ENCODE peak calls at places on chromosomes 6 and 20, in seven cellular contexts. J, U, V, H, T, L and P are unnamed samples.

GRCh38 chr20:57323034-57323433 is 6.6 kb upstream of the SPO11 start:
- DNase-seq in J (peak), U (no peak), V (no peak), H (peak), T (no peak), L (no peak), P (peak)

GRCh38 chr20:39911497-39911896 is 777.5 kb downstream of the MAFB start:
- DNase-seq in J (no peak), U (no peak), V (peak), H (no peak), T (no peak), L (no peak), P (no peak)

GRCh38 chr6:82741325-82741995 is 324.2 kb downstream of the UBE3D start:
- DNase-seq in J (no peak), U (no peak), V (no peak), H (no peak), T (no peak), L (no peak), P (no peak)

GRCh38 chr6:1420382-1420781 is 31.0 kb downstream of the FOXF2 start:
- DNase-seq in J (no peak), U (no peak), V (no peak), H (no peak), T (no peak), L (no peak), P (no peak)

GRCh38 chr6:39530201-39530759 is 194.9 kb downstream of the KIF6 start:
- DNase-seq in J (peak), U (no peak), V (peak), H (no peak), T (peak), L (no peak), P (no peak)

GRCh38 chr6:44146685-44147084 is 11.9 kb upstream of the CAPN11 start:
- DNase-seq in J (no peak), U (no peak), V (no peak), H (no peak), T (no peak), L (no peak), P (no peak)

GRCh38 chr6:67160820-67161219 is 1453.8 kb upstream of the EYS start:
- DNase-seq in J (no peak), U (no peak), V (no peak), H (no peak), T (no peak), L (no peak), P (no peak)

GRCh38 chr20:25632940-25633790 is 9.4 kb upstream of the NANP start:
- DNase-seq in J (no peak), U (peak), V (no peak), H (no peak), T (no peak), L (no peak), P (no peak)

GRCh38 chr6:57222684-57223077 is 574 bp upstream of the RAB23 start:
- DNase-seq in J (no peak), U (no peak), V (no peak), H (no peak), T (no peak), L (no peak), P (no peak)

GRCh38 chr6:297571-298232 is 5.4 kb downstream of the DUSP22 start:
- DNase-seq in J (no peak), U (no peak), V (no peak), H (no peak), T (no peak), L (no peak), P (no peak)

GRCh38 chr20:47487175-47487917 is 14.3 kb upstream of the NCOA3 start:
- DNase-seq in J (no peak), U (peak), V (no peak), H (no peak), T (no peak), L (no peak), P (no peak)

GRCh38 chr20:47586648-47587306 is 85.1 kb downstream of the NCOA3 start:
- DNase-seq in J (no peak), U (peak), V (no peak), H (no peak), T (no peak), L (no peak), P (no peak)

GRCh38 chr6:50791900-50792508 is 26.7 kb upstream of the TFAP2B start:
- DNase-seq in J (no peak), U (peak), V (no peak), H (no peak), T (peak), L (peak), P (no peak)

GRCh38 chr6:40391086-40391485 is 196.1 kb downstream of the LRFN2 start:
- DNase-seq in J (no peak), U (no peak), V (no peak), H (peak), T (no peak), L (no peak), P (peak)

GRCh38 chr6:51494342-51494741 is 593.1 kb downstream of the PKHD1 start:
- DNase-seq in J (no peak), U (no peak), V (no peak), H (no peak), T (no peak), L (no peak), P (no peak)

GRCh38 chr6:144845181-144845580 is 560.0 kb downstream of the UTRN start:
- DNase-seq in J (no peak), U (peak), V (no peak), H (no peak), T (no peak), L (no peak), P (no peak)

GRCh38 chr6:134174790-134175531 is 122.5 kb upstream of the SLC2A12 start:
- DNase-seq in J (peak), U (peak), V (peak), H (peak), T (peak), L (peak), P (peak)

GRCh38 chr6:134177236-134177635 is 124.8 kb upstream of the SLC2A12 start:
- DNase-seq in J (no peak), U (no peak), V (no peak), H (no peak), T (no peak), L (no peak), P (peak)

GRCh38 chr6:134176283-134176975 is 124.0 kb upstream of the SLC2A12 start:
- DNase-seq in J (peak), U (peak), V (peak), H (no peak), T (no peak), L (no peak), P (no peak)

GRCh38 chr6:134173936-134174789 is 121.7 kb upstream of the SLC2A12 start:
- DNase-seq in J (peak), U (peak), V (peak), H (peak), T (peak), L (peak), P (peak)

GRCh38 chr6:134175532-134176282 is 123.3 kb upstream of the SLC2A12 start:
- DNase-seq in J (no peak), U (peak), V (peak), H (peak), T (peak), L (peak), P (peak)
- TF ChIP-seq POLR2A in J (peak), U (no peak), V (no peak), H (no peak), T (no peak), L (peak), P (peak)

GRCh38 chr20:5126512-5127203 is at the start of gene CDS2:
- DNase-seq in J (peak), U (peak), V (peak), H (peak), T (peak), L (peak), P (peak)
- TF ChIP-seq POLR2A in J (peak), U (peak), V (peak), H (no peak), T (peak), L (peak), P (peak)

DNA sequence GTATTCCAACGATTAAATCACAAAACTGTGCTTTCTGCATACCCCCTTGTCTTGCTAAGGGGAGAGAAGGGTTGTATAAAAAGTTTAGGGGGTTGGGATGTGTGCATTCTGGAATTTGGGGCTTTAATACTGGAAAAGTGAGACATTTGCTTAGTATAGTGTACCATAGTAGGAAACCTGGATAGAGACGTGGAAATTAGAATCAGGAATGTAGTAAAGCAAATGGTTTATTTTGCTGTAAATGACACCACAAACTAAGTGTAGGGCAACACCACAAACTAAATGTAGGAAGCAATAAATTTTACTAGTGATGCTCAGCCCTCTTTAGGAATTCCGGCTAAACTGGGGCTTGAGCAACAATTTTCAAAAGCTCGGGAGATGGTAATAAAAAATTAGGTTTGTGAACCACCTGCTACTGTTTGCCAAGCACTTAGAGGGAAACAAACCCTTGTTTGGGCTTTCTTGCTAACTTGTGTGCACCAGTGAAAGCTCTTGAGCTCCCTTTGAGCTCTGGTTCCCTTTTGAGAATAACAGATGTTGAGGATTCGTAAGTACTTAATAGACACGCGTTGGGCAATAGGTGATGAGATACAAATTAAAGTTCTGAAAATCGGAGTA is 13.8 kb downstream of the BRD2 start:
- DNase-seq in J (no peak), U (no peak), V (no peak), H (no peak), T (no peak), L (no peak), P (no peak)
- TF ChIP-seq POLR2A in J (no peak), U (peak), V (no peak), H (no peak), T (no peak), L (no peak), P (no peak)

DNA sequence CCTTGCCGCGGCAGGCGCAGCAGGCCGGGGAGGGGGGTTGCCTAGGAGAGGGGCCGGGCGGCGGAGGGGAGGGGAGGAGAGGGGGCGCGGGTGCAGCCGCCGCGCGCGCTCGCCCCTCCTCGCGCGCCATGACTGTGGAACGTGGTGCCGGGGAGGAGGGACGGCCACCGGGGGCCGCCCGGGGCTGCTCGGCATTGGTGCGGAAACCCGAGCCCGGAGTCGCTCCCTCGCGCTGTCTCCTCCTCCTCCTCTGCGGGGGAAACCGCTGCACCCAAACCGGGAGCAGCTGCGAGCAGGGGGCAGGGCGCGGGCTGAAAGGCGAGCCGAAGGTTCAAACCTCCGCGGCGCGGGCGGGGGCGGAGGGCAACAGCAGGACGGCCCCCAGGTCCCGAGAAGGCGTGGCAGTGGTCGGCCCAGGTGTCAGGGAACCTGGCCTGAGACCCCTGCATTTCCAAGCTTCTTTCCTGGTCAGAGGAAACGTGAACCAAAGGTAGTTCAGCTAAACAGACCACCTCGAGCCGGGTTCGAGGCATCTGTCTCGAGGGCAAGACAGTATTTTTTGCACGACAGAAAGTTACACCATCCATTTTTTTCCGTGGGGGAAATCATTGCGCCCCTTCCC is 1.4 kb upstream of the TRERF1 start:
- DNase-seq in J (peak), U (peak), V (peak), H (peak), T (peak), L (peak), P (peak)
- TF ChIP-seq POLR2A in J (peak), U (no peak), V (peak), H (no peak), T (peak), L (peak), P (peak)

GRCh38 chr20:46112430-46113020 is 5.6 kb upstream of the CD40 start:
- DNase-seq in J (no peak), U (no peak), V (no peak), H (no peak), T (no peak), L (no peak), P (no peak)
- TF ChIP-seq POLR2A in J (no peak), U (no peak), V (no peak), H (no peak), T (no peak), L (no peak), P (no peak)

GRCh38 chr20:37341632-37342031 is 4.3 kb upstream of the SRC start:
- DNase-seq in J (peak), U (no peak), V (no peak), H (no peak), T (no peak), L (no peak), P (no peak)

GRCh38 chr20:37337208-37337955 is 8.6 kb upstream of the SRC start:
- DNase-seq in J (peak), U (no peak), V (no peak), H (no peak), T (no peak), L (no peak), P (no peak)

GRCh38 chr20:37340998-37341397 is 4.9 kb upstream of the SRC start:
- DNase-seq in J (peak), U (no peak), V (no peak), H (no peak), T (no peak), L (no peak), P (no peak)

GRCh38 chr20:37336369-37337207 is 9.4 kb upstream of the SRC start:
- DNase-seq in J (peak), U (peak), V (peak), H (peak), T (no peak), L (no peak), P (no peak)

GRCh38 chr20:37339208-37339607 is 6.7 kb upstream of the SRC start:
- DNase-seq in J (no peak), U (no peak), V (no peak), H (no peak), T (no peak), L (no peak), P (no peak)
- TF ChIP-seq POLR2A in J (no peak), U (no peak), V (no peak), H (no peak), T (no peak), L (no peak), P (no peak)

DNA sequence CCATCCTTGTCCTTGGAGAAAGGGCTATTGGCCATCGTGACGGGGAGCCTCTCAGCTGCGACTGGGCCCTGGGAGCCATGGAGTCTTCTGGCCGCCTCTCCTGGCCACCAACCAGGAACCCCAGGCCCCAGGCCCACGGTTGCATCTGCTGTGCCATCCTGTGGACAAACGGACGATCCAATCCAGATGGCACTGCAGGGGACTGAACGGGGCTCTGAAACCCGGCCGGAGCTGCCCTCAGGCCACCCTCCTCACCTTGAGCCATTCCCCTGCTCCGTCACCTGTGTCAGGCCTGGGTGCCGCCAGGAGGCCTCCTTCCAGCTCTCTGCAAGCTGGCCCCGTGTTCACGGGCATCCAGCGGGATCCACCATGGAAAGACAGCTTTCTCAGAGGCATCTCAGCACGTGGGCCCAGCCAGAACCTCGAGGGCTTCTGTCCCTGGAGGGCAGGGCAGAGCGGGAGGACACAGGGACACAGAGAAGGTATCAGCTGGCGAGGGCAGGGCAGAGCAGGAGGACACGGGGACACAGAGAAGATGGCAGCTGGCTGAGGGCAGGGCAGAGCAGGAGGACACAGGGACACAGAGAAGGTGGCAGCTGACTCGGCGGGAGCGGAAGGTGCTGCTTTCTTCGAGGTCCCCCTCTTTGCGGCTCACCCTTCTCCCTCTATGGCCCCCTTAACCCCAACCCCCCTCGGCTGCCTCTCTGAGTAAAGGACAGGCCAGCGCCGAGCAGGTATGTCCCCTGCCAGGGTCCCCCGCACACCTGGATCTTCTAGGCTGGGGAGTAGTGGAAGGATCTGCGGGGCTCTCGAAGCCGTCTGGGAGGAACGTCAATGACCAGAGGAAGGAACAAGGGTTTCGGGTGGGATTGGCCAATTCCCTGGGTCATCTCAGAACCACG is 28.8 kb upstream of the BHLHE23 start:
- DNase-seq in J (no peak), U (no peak), V (no peak), H (no peak), T (no peak), L (no peak), P (no peak)
- TF ChIP-seq POLR2A in J (no peak), U (no peak), V (no peak), H (no peak), T (no peak), L (no peak), P (no peak)

GRCh38 chr20:50146732-50147662 is 6.5 kb downstream of the PEDS1 start:
- DNase-seq in J (no peak), U (peak), V (no peak), H (peak), T (no peak), L (no peak), P (no peak)
- TF ChIP-seq POLR2A in J (no peak), U (no peak), V (no peak), H (no peak), T (no peak), L (no peak), P (no peak)

GRCh38 chr6:41733707-41734665 is 1.4 kb downstream of the TFEB start:
- DNase-seq in J (peak), U (peak), V (peak), H (peak), T (peak), L (peak), P (no peak)
- TF ChIP-seq POLR2A in J (peak), U (no peak), V (peak), H (no peak), T (peak), L (peak), P (peak)